ENCODE peak calls at places on chromosomes 5 and 9, in seven cellular contexts. G, P, Y, T, O, S and X are unnamed samples.

GRCh38 chr9:128150594-128151342 is 1.5 kb downstream of the LCN2 start:
- DNase-seq in G (no peak), P (peak; percentile 89), Y (peak; percentile 20), T (no peak), O (no peak), S (no peak), X (peak; percentile 27)

GRCh38 chr5:84622485-84622884 is 237.8 kb upstream of the EDIL3 start:
- DNase-seq in G (no peak), P (no peak), Y (no peak), T (no peak), O (no peak), S (no peak), X (no peak)

GRCh38 chr5:140224658-140225057 is 49.7 kb downstream of the CYSTM1 start:
- DNase-seq in G (no peak), P (no peak), Y (no peak), T (no peak), O (no peak), S (no peak), X (no peak)

GRCh38 chr5:66875325-66875724 is 279.1 kb downstream of the MAST4 start:
- DNase-seq in G (no peak), P (no peak), Y (no peak), T (no peak), O (no peak), S (no peak), X (no peak)

GRCh38 chr5:40409600-40409999 is 270.1 kb upstream of the PTGER4 start:
- DNase-seq in G (peak; percentile 32), P (no peak), Y (no peak), T (no peak), O (no peak), S (no peak), X (peak; percentile 32)

GRCh38 chr9:2765250-2765880 is 48.1 kb downstream of the KCNV2 start:
- DNase-seq in G (no peak), P (no peak), Y (no peak), T (no peak), O (no peak), S (peak; percentile 20), X (no peak)

GRCh38 chr9:111178361-111179043 is 140.2 kb upstream of the LPAR1 start:
- DNase-seq in G (no peak), P (no peak), Y (no peak), T (peak; percentile 79), O (no peak), S (no peak), X (no peak)

GRCh38 chr5:51072937-51073336 is 310.3 kb upstream of the ISL1 start:
- DNase-seq in G (no peak), P (no peak), Y (no peak), T (no peak), O (no peak), S (no peak), X (no peak)

GRCh38 chr9:4558599-4558998 is 68.3 kb downstream of the SLC1A1 start:
- DNase-seq in G (no peak), P (no peak), Y (no peak), T (no peak), O (peak; percentile 11), S (no peak), X (no peak)

GRCh38 chr5:59321631-59322030 is 571.9 kb downstream of the PDE4D start:
- DNase-seq in G (no peak), P (no peak), Y (no peak), T (no peak), O (no peak), S (no peak), X (no peak)

GRCh38 chr5:123450641-123451421 is 27.6 kb upstream of the CEP120 start:
- DNase-seq in G (no peak), P (no peak), Y (no peak), T (peak; percentile 55), O (peak; percentile 43), S (peak; percentile 40), X (no peak)

GRCh38 chr9:136363606-136364368 is at the start of gene DNLZ:
- DNase-seq in G (peak; percentile 70), P (peak; percentile 99), Y (peak; percentile 87), T (peak; percentile 86), O (peak; percentile 81), S (peak; percentile 95), X (peak; percentile 93)

GRCh38 chr9:123453904-123454321 is 97.9 kb downstream of the CRB2 start:
- DNase-seq in G (peak; percentile 77), P (no peak), Y (no peak), T (no peak), O (peak; percentile 32), S (no peak), X (peak; percentile 76)

GRCh38 chr9:34454571-34455065 is 3.8 kb downstream of the FAM219A start:
- DNase-seq in G (peak; percentile 77), P (no peak), Y (no peak), T (peak; percentile 74), O (peak; percentile 64), S (no peak), X (peak; percentile 46)

GRCh38 chr5:135478938-135479337 is 26.8 kb upstream of the TIFAB start:
- DNase-seq in G (no peak), P (peak; percentile 29), Y (no peak), T (no peak), O (no peak), S (no peak), X (no peak)

GRCh38 chr9:27447036-27447700 is 76.9 kb upstream of the IFNK start:
- DNase-seq in G (no peak), P (no peak), Y (no peak), T (no peak), O (no peak), S (no peak), X (no peak)

GRCh38 chr9:127185931-127186781 is 63.7 kb upstream of the ANGPTL2 start:
- DNase-seq in G (peak; percentile 87), P (no peak), Y (peak; percentile 90), T (peak; percentile 93), O (peak; percentile 90), S (peak; percentile 85), X (peak; percentile 91)

GRCh38 chr5:87361031-87361443 is 51.7 kb downstream of the CCNH start:
- DNase-seq in G (no peak), P (no peak), Y (no peak), T (peak; percentile 43), O (no peak), S (peak; percentile 4), X (no peak)

GRCh38 chr5:126389179-126389578 is 34.0 kb upstream of the GRAMD2B start:
- DNase-seq in G (no peak), P (no peak), Y (no peak), T (no peak), O (no peak), S (no peak), X (no peak)

GRCh38 chr5:78778538-78778937 is 130.0 kb upstream of the LHFPL2 start:
- DNase-seq in G (no peak), P (no peak), Y (no peak), T (no peak), O (no peak), S (no peak), X (no peak)

GRCh38 chr9:84271004-84271886 is 69.3 kb downstream of the SLC28A3 start:
- DNase-seq in G (peak; percentile 87), P (peak; percentile 62), Y (peak; percentile 35), T (peak; percentile 89), O (peak; percentile 16), S (peak; percentile 79), X (peak; percentile 53)

GRCh38 chr5:177491429-177491945 is 5.9 kb downstream of the PDLIM7 start:
- DNase-seq in G (no peak), P (peak; percentile 93), Y (no peak), T (peak; percentile 55), O (no peak), S (peak; percentile 65), X (no peak)

GRCh38 chr9:123528521-123528920 is 172.5 kb downstream of the CRB2 start:
- DNase-seq in G (no peak), P (no peak), Y (no peak), T (no peak), O (no peak), S (no peak), X (no peak)

GRCh38 chr5:174972291-174972690 is 247.9 kb downstream of the MSX2 start:
- DNase-seq in G (no peak), P (no peak), Y (no peak), T (no peak), O (no peak), S (peak; percentile 72), X (no peak)

GRCh38 chr9:136107953-136108647 is 10.6 kb downstream of the TMEM250 start:
- DNase-seq in G (no peak), P (no peak), Y (no peak), T (no peak), O (no peak), S (no peak), X (no peak)

GRCh38 chr5:178436326-178436940 is 153.8 kb downstream of the COL23A1 start:
- DNase-seq in G (no peak), P (no peak), Y (no peak), T (no peak), O (no peak), S (no peak), X (no peak)